ENCODE peak calls at places on chromosomes 1 and 21, in five cellular contexts. S is naive thymus-derived CD8-positive, alpha-beta T cell; P is WTC11; H is COR-L47; W is stimulated activated naive CD4-positive, alpha-beta T cell. M is an unnamed sample.

GRCh38 chr1:41758490-41758889 is 160.2 kb downstream of the HIVEP3 start:
- DNase-seq in S (no peak), P (no peak), H (no peak), W (no peak), M (no peak)

GRCh38 chr1:227734546-227734857 is 600 bp downstream of the JMJD4 start:
- DNase-seq in S (no peak), P (no peak), H (no peak), W (no peak), M (no peak)

GRCh38 chr1:85884372-85885035 is 176.3 kb upstream of the ZNHIT6 start:
- DNase-seq in S (no peak), P (no peak), H (peak), W (no peak), M (no peak)

GRCh38 chr1:156993426-156994147 is 52.0 kb downstream of the ARHGEF11 start:
- DNase-seq in S (no peak), P (no peak), H (no peak), W (no peak), M (no peak)

GRCh38 chr21:42658320-42659105 is 5.1 kb downstream of the PDE9A start:
- DNase-seq in S (no peak), P (no peak), H (no peak), W (no peak), M (no peak)

GRCh38 chr1:220123889-220124288 is 30.0 kb downstream of the IARS2 start:
- DNase-seq in S (no peak), P (peak), H (no peak), W (no peak), M (no peak)

GRCh38 chr1:176949033-176949662 is 215.4 kb downstream of the ASTN1 start:
- DNase-seq in S (no peak), P (peak), H (no peak), W (no peak), M (peak)

GRCh38 chr1:31261916-31262315 is 22.2 kb upstream of the NKAIN1 start:
- DNase-seq in S (no peak), P (no peak), H (no peak), W (no peak), M (no peak)

GRCh38 chr1:5975133-5975880 is 16.9 kb downstream of the NPHP4 start:
- DNase-seq in S (peak), P (peak), H (peak), W (peak), M (peak)